ENCODE peak calls at places on chromosomes 2 and 18, in four cellular contexts. P is GM12878, M is HepG2, Z is K562. E is an unnamed sample.

GRCh38 chr2:217066510-217067270 is 206.8 kb upstream of the TNP1 start:
- DNase-seq in P (no peak), M (no peak), Z (no peak), E (no peak)

GRCh38 chr2:185145316-185146121 is 547.2 kb downstream of the ZNF804A start:
- DNase-seq in P (no peak), M (peak), Z (no peak), E (no peak)

GRCh38 chr2:129810521-129810920 is 168.9 kb upstream of the RAB6C start:
- DNase-seq in P (no peak), M (no peak), Z (no peak), E (no peak)

GRCh38 chr18:23380001-23380550 is 73.0 kb upstream of the RIOK3 start:
- DNase-seq in P (no peak), M (no peak), Z (no peak), E (no peak)

GRCh38 chr18:48330016-48330991 is 78.9 kb downstream of the ZBTB7C start:
- DNase-seq in P (no peak), M (no peak), Z (no peak), E (no peak)

GRCh38 chr2:26251893-26252292 is 7.2 kb downstream of the HADHB start:
- DNase-seq in P (no peak), M (no peak), Z (no peak), E (no peak)

GRCh38 chr18:24231773-24232735 is 93.2 kb downstream of the CABYR start:
- DNase-seq in P (no peak), M (no peak), Z (no peak), E (no peak)

GRCh38 chr2:141062443-141062842 is 1068.4 kb downstream of the LRP1B start:
- DNase-seq in P (no peak), M (no peak), Z (no peak), E (no peak)

GRCh38 chr18:12741351-12741750 is 38.5 kb downstream of the PSMG2 start:
- DNase-seq in P (no peak), M (peak), Z (no peak), E (no peak)

GRCh38 chr18:6929370-6930102 is 188.1 kb downstream of the LAMA1 start:
- DNase-seq in P (no peak), M (no peak), Z (peak), E (peak)

GRCh38 chr2:46481541-46482193 is 2.3 kb downstream of the TMEM247 start:
- DNase-seq in P (no peak), M (no peak), Z (no peak), E (no peak)

GRCh38 chr2:206198677-206199076 is 39.0 kb downstream of the EEF1B2 start:
- DNase-seq in P (no peak), M (no peak), Z (no peak), E (no peak)

GRCh38 chr18:22167091-22167470 is 2.3 kb upstream of the GATA6 start:
- DNase-seq in P (no peak), M (no peak), Z (no peak), E (peak)

GRCh38 chr18:47397671-47398319 is 146.3 kb upstream of the SKOR2 start:
- DNase-seq in P (no peak), M (peak), Z (peak), E (peak)

GRCh38 chr2:240425697-240426096 is 9.8 kb upstream of the GPC1 start:
- DNase-seq in P (no peak), M (no peak), Z (no peak), E (no peak)

GRCh38 chr2:222998459-222998858 is 53.5 kb upstream of the KCNE4 start:
- DNase-seq in P (no peak), M (no peak), Z (no peak), E (no peak)

GRCh38 chr18:71242981-71243380 is 954.1 kb downstream of the SOCS6 start:
- DNase-seq in P (no peak), M (no peak), Z (no peak), E (no peak)

GRCh38 chr2:45974762-45975408 is 322.3 kb upstream of the EPAS1 start:
- DNase-seq in P (peak), M (no peak), Z (no peak), E (no peak)

GRCh38 chr2:212360068-212360460 is 178.5 kb downstream of the ERBB4 start:
- DNase-seq in P (no peak), M (peak), Z (no peak), E (no peak)

GRCh38 chr18:33761363-33761762 is 183.3 kb downstream of the ASXL3 start:
- DNase-seq in P (no peak), M (no peak), Z (no peak), E (no peak)

GRCh38 chr18:27967938-27968803 is 208.8 kb downstream of the CDH2 start:
- DNase-seq in P (no peak), M (peak), Z (no peak), E (no peak)

GRCh38 chr2:174546519-174547506 is 50.8 kb downstream of the WIPF1 start:
- DNase-seq in P (no peak), M (peak), Z (peak), E (peak)

GRCh38 chr2:84393829-84394228 is 65.3 kb downstream of the SUCLG1 start:
- DNase-seq in P (no peak), M (no peak), Z (no peak), E (no peak)

GRCh38 chr2:191366199-191366598 is 121.0 kb downstream of the MYO1B start:
- DNase-seq in P (no peak), M (no peak), Z (no peak), E (no peak)

GRCh38 chr2:205403244-205403845 is 279.0 kb upstream of the NRP2 start:
- DNase-seq in P (no peak), M (no peak), Z (no peak), E (no peak)

GRCh38 chr2:241020629-241021190 is 22.3 kb downstream of the SNED1 start:
- DNase-seq in P (no peak), M (no peak), Z (no peak), E (no peak)

GRCh38 chr2:206396216-206396615 is 47.1 kb upstream of the ADAM23 start:
- DNase-seq in P (no peak), M (no peak), Z (no peak), E (no peak)

GRCh38 chr18:54506516-54507261 is 84.4 kb upstream of the DYNAP start:
- DNase-seq in P (no peak), M (no peak), Z (no peak), E (no peak)

GRCh38 chr2:73256618-73256922 is 22.5 kb downstream of the CCT7 start:
- DNase-seq in P (no peak), M (no peak), Z (no peak), E (no peak)

GRCh38 chr2:203973000-203973399 is 36.4 kb downstream of the ICOS start:
- DNase-seq in P (no peak), M (no peak), Z (no peak), E (no peak)

GRCh38 chr2:196535742-196536141 is 103.8 kb upstream of the CCDC150 start:
- DNase-seq in P (no peak), M (no peak), Z (no peak), E (no peak)

GRCh38 chr18:57372444-57372843 is 20.1 kb downstream of the ST8SIA3 start:
- DNase-seq in P (no peak), M (no peak), Z (no peak), E (no peak)

GRCh38 chr2:155218945-155219344 is 520.5 kb downstream of the KCNJ3 start:
- DNase-seq in P (no peak), M (no peak), Z (no peak), E (no peak)

GRCh38 chr18:864872-865273 is 39.8 kb upstream of the ADCYAP1 start:
- DNase-seq in P (no peak), M (peak), Z (peak), E (peak)

GRCh38 chr18:22831441-22831904 is 101.7 kb upstream of the RBBP8 start:
- DNase-seq in P (no peak), M (peak), Z (no peak), E (no peak)

GRCh38 chr2:33535409-33535808 is 59.0 kb downstream of the RASGRP3 start:
- DNase-seq in P (no peak), M (no peak), Z (no peak), E (no peak)

GRCh38 chr2:6526093-6526824 is 339.4 kb downstream of the CMPK2 start:
- DNase-seq in P (peak), M (peak), Z (no peak), E (no peak)

DNA sequence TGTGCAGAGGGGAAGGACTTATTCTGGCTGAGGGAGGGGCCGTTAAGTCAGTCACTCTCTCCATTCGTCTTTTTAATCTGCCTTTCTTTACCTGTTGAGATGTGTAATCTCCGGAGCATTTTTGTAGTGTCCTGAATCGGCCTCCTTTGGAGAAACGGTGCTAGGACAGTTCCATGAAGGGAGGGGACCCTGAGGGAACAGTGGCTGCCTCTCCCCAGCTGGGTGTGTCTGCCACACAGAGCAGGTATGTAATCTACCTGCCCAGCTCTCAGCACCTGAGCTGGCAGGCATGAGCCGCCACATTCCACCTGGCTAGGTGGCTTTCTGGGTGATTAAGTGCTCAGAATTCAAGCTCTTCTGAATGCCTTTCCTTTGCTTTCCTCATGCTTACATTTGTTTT is 131.2 kb downstream of the WDSUB1 start:
- DNase-seq in P (no peak), M (no peak), Z (no peak), E (peak)
- TF ChIP-seq CREM in P (no peak), M (no peak), Z (no peak), E (no peak)

GRCh38 chr18:76615065-76615733 is 120.2 kb upstream of the ZNF516 start:
- DNase-seq in P (no peak), M (no peak), Z (no peak), E (no peak)
- TF ChIP-seq CREM in P (no peak), M (no peak), Z (no peak), E (no peak)

GRCh38 chr2:119694994-119695521 is 16.1 kb downstream of the TMEM177 start:
- DNase-seq in P (no peak), M (peak), Z (no peak), E (no peak)
- TF ChIP-seq CREM in P (no peak), M (no peak), Z (no peak), E (no peak)

DNA sequence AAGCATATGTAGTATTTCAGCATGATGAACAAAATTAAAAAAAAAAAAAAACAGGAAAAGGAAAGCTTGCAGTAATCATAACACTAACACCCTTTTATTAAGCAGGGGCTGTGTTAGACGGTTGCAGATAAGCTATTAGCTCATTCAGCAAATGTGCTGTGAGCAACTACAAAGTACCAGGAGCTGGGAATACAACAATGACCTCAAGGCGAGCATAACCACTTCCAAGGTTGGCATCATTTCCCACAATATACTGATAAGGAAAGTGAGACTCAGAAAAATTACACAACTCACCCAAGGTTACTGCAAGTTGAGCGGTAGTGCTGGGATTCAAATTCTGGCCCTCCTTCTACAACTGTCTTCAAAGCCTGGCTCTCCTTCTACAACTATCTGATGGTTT is 38.2 kb upstream of the ACTR3 start:
- DNase-seq in P (no peak), M (no peak), Z (no peak), E (no peak)
- TF ChIP-seq CREM in P (no peak), M (no peak), Z (no peak), E (no peak)

DNA sequence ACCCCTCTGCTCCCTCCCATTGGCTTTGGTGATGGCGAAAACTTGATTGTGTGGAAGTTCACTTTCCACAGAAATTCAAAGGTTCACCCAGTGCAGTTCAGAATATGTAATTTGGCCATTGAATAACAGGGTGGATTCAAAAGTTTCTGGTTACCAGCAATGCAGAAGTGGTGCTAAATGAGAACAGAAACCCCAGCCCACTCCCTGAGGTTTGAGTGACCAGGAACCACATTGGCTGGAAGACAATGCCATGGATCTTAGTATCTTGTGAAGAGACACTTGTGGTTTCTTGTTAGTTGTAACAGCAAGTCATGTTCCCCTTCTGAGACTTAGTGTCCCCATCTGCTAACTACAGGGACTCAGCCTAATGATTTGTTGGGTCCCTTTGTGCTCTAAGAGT is 49.8 kb downstream of the QPCT start:
- DNase-seq in P (no peak), M (no peak), Z (no peak), E (no peak)
- TF ChIP-seq CREM in P (no peak), M (no peak), Z (no peak), E (no peak)

GRCh38 chr2:11373096-11373495 is 28.7 kb upstream of the ROCK2 start:
- DNase-seq in P (no peak), M (no peak), Z (no peak), E (no peak)
- TF ChIP-seq CREM in P (no peak), M (no peak), Z (no peak), E (no peak)

E was measured in WTC11.